ENCODE peak calls at places on chromosomes 2 and 18, in seven cellular contexts. H, V, P, G, N, L and S are unnamed samples.

GRCh38 chr2:236254674-236255073 is 9.5 kb downstream of the ASB18 start:
- ATAC-seq in H (no peak), G (no peak), L (no peak), V (no peak), N (no peak), P (no peak), S (no peak)

GRCh38 chr2:104658149-104658839 is 195.6 kb upstream of the POU3F3 start:
- ATAC-seq in N (peak; percentile 85), G (peak; percentile 98), L (peak; percentile 86), V (peak; percentile 36), H (no peak), P (peak; percentile 74), S (no peak)

GRCh38 chr2:214192711-214193110 is 218.1 kb upstream of the VWC2L start:
- ATAC-seq in L (no peak), G (no peak), P (no peak), H (no peak), V (no peak), N (no peak), S (no peak)

GRCh38 chr18:25176516-25177042 is 175.4 kb downstream of the ZNF521 start:
- ATAC-seq in V (no peak), L (no peak), N (no peak), P (peak; percentile 45), H (no peak), G (no peak), S (no peak)

GRCh38 chr18:24055009-24055804 is 40.7 kb downstream of the TTC39C start:
- ATAC-seq in L (peak; percentile 46), V (no peak), H (no peak), G (no peak), N (no peak), P (no peak), S (peak; percentile 55)

GRCh38 chr2:222313816-222314215 is 15.0 kb upstream of the PAX3 start:
- ATAC-seq in L (no peak), G (no peak), V (no peak), N (no peak), P (no peak), H (no peak), S (no peak)

GRCh38 chr2:62795341-62795740 is 89.8 kb downstream of the EHBP1 start:
- ATAC-seq in V (no peak), P (no peak), G (no peak), H (no peak), N (no peak), L (no peak), S (no peak)

GRCh38 chr2:12842917-12843316 is 126.2 kb downstream of the TRIB2 start:
- ATAC-seq in V (no peak), L (no peak), N (no peak), G (no peak), H (no peak), P (no peak), S (no peak)

GRCh38 chr2:162926501-162926900 is 87.9 kb upstream of the KCNH7 start:
- ATAC-seq in H (no peak), V (no peak), G (no peak), P (no peak), L (no peak), N (no peak), S (no peak)

GRCh38 chr18:7011142-7011541 is 106.5 kb downstream of the LAMA1 start:
- ATAC-seq in P (peak; percentile 28), N (no peak), G (no peak), H (no peak), V (no peak), L (no peak), S (no peak)

GRCh38 chr18:3675446-3675845 is 225.5 kb downstream of the TGIF1 start:
- ATAC-seq in V (no peak), H (no peak), L (no peak), P (no peak), N (no peak), G (no peak), S (no peak)

GRCh38 chr2:47008381-47009280 is 93.0 kb upstream of the MCFD2 start:
- ATAC-seq in N (peak; percentile 76), H (no peak), L (no peak), P (peak; percentile 79), V (no peak), G (no peak), S (no peak)

GRCh38 chr2:224584111-224584764 is 925 bp downstream of the CUL3 start:
- ATAC-seq in N (no peak), L (peak; percentile 10), G (peak; percentile 0), P (no peak), H (peak; percentile 6), V (peak; percentile 15), S (no peak)

GRCh38 chr2:7400628-7401027 is 483.4 kb downstream of the RNF144A start:
- ATAC-seq in L (no peak), N (no peak), G (no peak), V (no peak), P (no peak), H (no peak), S (no peak)

GRCh38 chr2:9112079-9112721 is 94.4 kb upstream of the ASAP2 start:
- ATAC-seq in V (no peak), G (no peak), H (no peak), L (peak; percentile 11), N (peak; percentile 71), P (peak; percentile 75), S (no peak)

GRCh38 chr2:217667545-217667944 is 335.2 kb downstream of the TNS1 start:
- ATAC-seq in G (no peak), P (peak; percentile 90), N (peak; percentile 76), L (no peak), H (no peak), V (no peak), S (no peak)

GRCh38 chr2:121211251-121211650 is 73.8 kb downstream of the TFCP2L1 start:
- ATAC-seq in N (no peak), L (no peak), H (no peak), G (no peak), V (no peak), P (no peak), S (no peak)

GRCh38 chr2:160417745-160418397 is 75.7 kb downstream of the RBMS1 start:
- ATAC-seq in H (peak; percentile 88), N (peak; percentile 53), G (peak; percentile 68), P (no peak), V (no peak), L (peak; percentile 83), S (peak; percentile 87)

GRCh38 chr2:180931841-180932240 is 48.6 kb upstream of the UBE2E3 start:
- ATAC-seq in P (no peak), V (no peak), H (no peak), L (no peak), G (no peak), N (no peak), S (no peak)

GRCh38 chr2:221817052-221817451 is 244.9 kb upstream of the EPHA4 start:
- ATAC-seq in L (no peak), G (no peak), H (no peak), P (no peak), V (no peak), N (no peak), S (no peak)

GRCh38 chr18:74259332-74259731 is 32.4 kb downstream of the CYB5A start:
- ATAC-seq in N (no peak), H (no peak), P (no peak), L (no peak), V (no peak), G (no peak), S (no peak)

GRCh38 chr2:179669196-179669595 is 192.2 kb downstream of the ZNF385B start:
- ATAC-seq in P (no peak), L (no peak), H (no peak), V (no peak), N (no peak), G (no peak), S (no peak)

GRCh38 chr2:66833036-66833435 is 398.1 kb downstream of the MEIS1 start:
- ATAC-seq in V (no peak), L (no peak), N (peak; percentile 51), H (no peak), G (no peak), P (no peak), S (no peak)